ENCODE peak calls at places on chromosomes 4 and X, in seven cellular contexts. D, N, M, H, P, A and V are unnamed samples.

GRCh38 chr4:47662975-47663374 is 174.9 kb downstream of the CORIN start:
- DNase-seq in D (no peak), N (no peak), M (no peak), H (no peak), P (peak; percentile 47), A (no peak), V (peak; percentile 9)

GRCh38 chr4:7938513-7939376 is 916 bp downstream of the AFAP1 start:
- DNase-seq in D (no peak), N (no peak), M (peak; percentile 61), H (peak; percentile 81), P (peak; percentile 17), A (no peak), V (peak; percentile 35)

GRCh38 chr4:1021386-1022050 is 10.1 kb downstream of the FGFRL1 start:
- DNase-seq in D (no peak), N (no peak), M (no peak), H (no peak), P (no peak), A (no peak), V (no peak)

GRCh38 chrX:19660604-19661003 is 145.3 kb upstream of the MAP3K15 start:
- DNase-seq in D (no peak), N (no peak), M (no peak), H (no peak), P (no peak), A (no peak), V (no peak)

GRCh38 chrX:24343719-24344118 is 16.7 kb upstream of the SUPT20HL1 start:
- DNase-seq in D (no peak), N (no peak), M (no peak), H (no peak), P (no peak), A (no peak), V (no peak)

GRCh38 chr4:63296773-63297172 is 1112.5 kb downstream of the TECRL start:
- DNase-seq in D (no peak), N (no peak), M (no peak), H (no peak), P (peak; percentile 13), A (no peak), V (no peak)

GRCh38 chr4:77697860-77698599 is 92.4 kb downstream of the CXCL13 start:
- DNase-seq in D (no peak), N (peak; percentile 93), M (no peak), H (peak; percentile 33), P (peak; percentile 62), A (no peak), V (peak; percentile 50)

GRCh38 chr4:98617358-98618047 is 40.9 kb downstream of the TSPAN5 start:
- DNase-seq in D (no peak), N (no peak), M (no peak), H (no peak), P (no peak), A (no peak), V (no peak)

GRCh38 chrX:47563801-47564315 is 2.9 kb downstream of the ARAF start:
- DNase-seq in D (no peak), N (no peak), M (no peak), H (no peak), P (no peak), A (no peak), V (no peak)

GRCh38 chrX:107530141-107530540 is 80.7 kb downstream of the FRMPD3 start:
- DNase-seq in D (no peak), N (no peak), M (no peak), H (no peak), P (no peak), A (no peak), V (no peak)

GRCh38 chr4:2621419-2621818 is 85.0 kb downstream of the FAM193A start:
- DNase-seq in D (no peak), N (no peak), M (no peak), H (no peak), P (no peak), A (no peak), V (no peak)

GRCh38 chrX:77076896-77077295 is 370.3 kb upstream of the FGF16 start:
- DNase-seq in D (no peak), N (no peak), M (no peak), H (no peak), P (no peak), A (no peak), V (no peak)

GRCh38 chrX:103092942-103093341 is at the start of gene NXF3:
- DNase-seq in D (no peak), N (no peak), M (no peak), H (no peak), P (no peak), A (no peak), V (no peak)